ENCODE peak calls at places on chromosomes 12 and 14, in ten cellular contexts. X, M, R, S, C, Z, Y, P, L and I are unnamed samples.

GRCh38 chr12:79844693-79845092 is 90.2 kb downstream of the PPP1R12A start:
- DNase-seq in R (peak), L (no peak), S (no peak), C (no peak), M (no peak), X (no peak), P (no peak), Y (no peak), Z (peak), I (no peak)

GRCh38 chr12:28780096-28780495 is 369.0 kb upstream of the FAR2 start:
- DNase-seq in S (no peak), R (peak), C (no peak), Y (no peak), L (no peak), M (no peak), X (no peak), P (no peak), Z (peak), I (no peak)

GRCh38 chr12:15933751-15934150 is 22.6 kb downstream of the DERA start:
- DNase-seq in X (no peak), S (no peak), C (no peak), Z (no peak), R (peak), Y (no peak), L (no peak), P (no peak), M (no peak), I (no peak)

GRCh38 chr12:118064608-118065007 is 3.6 kb upstream of the WSB2 start:
- DNase-seq in Z (no peak), C (no peak), P (no peak), L (no peak), R (no peak), S (peak), M (no peak), X (no peak), Y (no peak), I (no peak)

GRCh38 chr14:85415015-85415712 is 114.8 kb upstream of the FLRT2 start:
- DNase-seq in C (no peak), M (peak), P (peak), Y (no peak), Z (peak), S (no peak), R (peak), X (peak), L (no peak), I (peak)

GRCh38 chr12:120466560-120467315 is 2.8 kb downstream of the SRSF9 start:
- DNase-seq in L (no peak), M (peak), Y (peak), S (peak), C (peak), P (no peak), Z (peak), R (peak), X (peak), I (no peak)

GRCh38 chr14:32075636-32076277 is 1.3 kb upstream of the ARHGAP5 start:
- DNase-seq in Z (peak), Y (peak), X (peak), P (peak), M (peak), L (no peak), C (no peak), S (no peak), R (no peak), I (no peak)

GRCh38 chr12:6548556-6549378 is 7.1 kb downstream of the IFFO1 start:
- DNase-seq in M (no peak), X (no peak), R (peak), Z (no peak), C (no peak), Y (no peak), S (no peak), L (no peak), P (no peak), I (no peak)

GRCh38 chr12:80045594-80045993 is 53.7 kb upstream of the OTOGL start:
- DNase-seq in R (peak), S (no peak), Y (no peak), M (no peak), X (no peak), Z (peak), P (no peak), C (no peak), L (no peak), I (no peak)

GRCh38 chr14:99260652-99261551 is 11.1 kb downstream of the BCL11B start:
- DNase-seq in M (no peak), X (no peak), R (no peak), L (no peak), Y (no peak), C (no peak), S (no peak), Z (no peak), P (no peak), I (no peak)

GRCh38 chr12:66297923-66298322 is 4.4 kb upstream of the HELB start:
- DNase-seq in L (no peak), S (no peak), X (no peak), P (no peak), C (no peak), R (no peak), Z (no peak), M (no peak), Y (no peak), I (no peak)

GRCh38 chr14:49865431-49865859 is 12.9 kb upstream of the NEMF start:
- DNase-seq in Z (peak), M (peak), S (peak), C (peak), P (peak), R (peak), L (peak), X (peak), Y (peak), I (peak)

GRCh38 chr12:113174461-113175384 is 10.6 kb downstream of the DDX54 start:
- DNase-seq in R (peak), S (peak), Y (peak), C (peak), P (peak), M (peak), Z (peak), X (peak), L (peak), I (peak)

GRCh38 chr12:10454531-10454930 is 1.4 kb upstream of the KLRC1 start:
- DNase-seq in X (no peak), L (no peak), M (no peak), Y (no peak), C (no peak), Z (peak), S (no peak), R (no peak), P (no peak), I (no peak)

GRCh38 chr12:87687362-87687761 is 341.8 kb downstream of the C12orf50 start:
- DNase-seq in P (no peak), X (no peak), Y (no peak), R (peak), Z (no peak), M (no peak), L (no peak), C (no peak), S (no peak), I (no peak)

GRCh38 chr12:104630230-104630670 is 173.5 kb downstream of the CHST11 start:
- DNase-seq in C (no peak), S (no peak), P (no peak), Z (no peak), Y (no peak), M (no peak), X (no peak), R (no peak), L (no peak), I (no peak)

GRCh38 chr12:127393896-127394295 is 873.1 kb upstream of the TMEM132C start:
- DNase-seq in P (no peak), Y (no peak), Z (peak), S (no peak), L (no peak), R (peak), M (no peak), X (no peak), C (no peak), I (no peak)

GRCh38 chr12:51921017-51921725 is 13.9 kb downstream of the ACVRL1 start:
- DNase-seq in M (no peak), S (no peak), P (no peak), Z (no peak), L (no peak), X (no peak), R (no peak), Y (no peak), C (no peak), I (no peak)

GRCh38 chr14:98889836-98890185 is 382.2 kb downstream of the BCL11B start:
- DNase-seq in R (no peak), M (no peak), P (no peak), X (no peak), C (no peak), S (no peak), Y (no peak), L (no peak), Z (no peak), I (no peak)

GRCh38 chr14:63737582-63738006 is 9.7 kb upstream of the SGPP1 start:
- DNase-seq in L (no peak), M (no peak), Z (no peak), C (no peak), R (no peak), Y (no peak), S (no peak), X (no peak), P (no peak), I (no peak)

GRCh38 chr12:38151991-38152700 is 164.4 kb upstream of the ALG10B start:
- DNase-seq in Y (no peak), L (no peak), X (peak), Z (no peak), C (no peak), P (no peak), S (no peak), R (no peak), M (no peak), I (no peak)

GRCh38 chr14:41586237-41586636 is 20.4 kb upstream of the LRFN5 start:
- DNase-seq in Y (no peak), Z (no peak), C (no peak), R (no peak), S (no peak), M (no peak), L (no peak), X (no peak), P (no peak), I (no peak)

GRCh38 chr14:78399316-78399889 is 229.2 kb downstream of the NRXN3 start:
- DNase-seq in M (no peak), X (no peak), S (peak), Y (peak), Z (no peak), P (no peak), C (no peak), R (peak), L (no peak), I (no peak)

GRCh38 chr12:1206118-1206734 is 215.2 kb downstream of the ERC1 start:
- DNase-seq in L (no peak), X (no peak), S (no peak), Y (no peak), M (no peak), C (no peak), Z (no peak), R (no peak), P (no peak), I (no peak)

GRCh38 chr14:75979071-75979571 is 2.7 kb downstream of the TGFB3 start:
- DNase-seq in Y (no peak), Z (no peak), L (no peak), X (no peak), R (peak), C (no peak), S (peak), M (no peak), P (no peak), I (peak)

GRCh38 chr12:6089041-6089823 is 35.2 kb downstream of the VWF start:
- DNase-seq in S (no peak), R (peak), Z (peak), Y (no peak), X (no peak), P (no peak), C (no peak), M (peak), L (no peak), I (no peak)

GRCh38 chr14:86055512-86055911 is 525.6 kb downstream of the FLRT2 start:
- DNase-seq in Z (no peak), X (no peak), M (no peak), C (no peak), R (peak), L (no peak), P (no peak), Y (no peak), S (no peak), I (no peak)

GRCh38 chr12:71469235-71469873 is 29.8 kb downstream of the LGR5 start:
- DNase-seq in S (no peak), Z (peak), P (no peak), X (no peak), Y (no peak), C (no peak), L (no peak), R (peak), M (no peak), I (no peak)

GRCh38 chr12:1926274-1926673 is 7.8 kb upstream of the CACNA2D4 start:
- DNase-seq in M (no peak), Y (no peak), R (no peak), C (peak), L (no peak), P (no peak), X (peak), S (no peak), Z (no peak), I (no peak)

GRCh38 chr12:53688134-53688533 is 12.3 kb upstream of the ATP5MC2 start:
- DNase-seq in S (no peak), Y (no peak), C (no peak), X (no peak), Z (no peak), L (no peak), P (no peak), R (no peak), M (no peak), I (no peak)

GRCh38 chr14:63011609-63012008 is 33.6 kb downstream of the KCNH5 start:
- DNase-seq in M (no peak), P (no peak), X (no peak), Z (peak), R (no peak), C (no peak), S (no peak), Y (no peak), L (no peak), I (no peak)

GRCh38 chr14:100810861-100811461 is 15.0 kb upstream of the MEG3 start:
- DNase-seq in X (no peak), P (no peak), R (peak), C (no peak), L (no peak), Z (no peak), M (no peak), Y (no peak), S (no peak), I (no peak)

GRCh38 chr12:104482113-104482512 is 25.4 kb downstream of the CHST11 start:
- DNase-seq in Z (no peak), M (no peak), S (no peak), P (no peak), R (no peak), L (no peak), X (no peak), Y (no peak), C (no peak), I (no peak)

GRCh38 chr14:92819011-92819410 is 24.9 kb downstream of the GOLGA5 start:
- DNase-seq in X (no peak), R (no peak), P (no peak), C (no peak), Y (no peak), M (no peak), Z (no peak), L (no peak), S (no peak), I (no peak)

GRCh38 chr14:25516838-25517237 is 466.9 kb upstream of the STXBP6 start:
- DNase-seq in S (no peak), Z (no peak), X (no peak), C (no peak), Y (no peak), L (no peak), M (no peak), P (no peak), R (no peak), I (no peak)
- TF ChIP-seq CTCF in S (no peak), Z (no peak), X (no peak), C (no peak), Y (no peak), L (no peak), M (no peak), P (no peak), R (no peak), I (no peak)

GRCh38 chr14:68718033-68718725 is 74.7 kb downstream of the ZFP36L1 start:
- DNase-seq in Z (no peak), R (no peak), P (no peak), L (no peak), M (no peak), S (no peak), C (no peak), Y (no peak), X (no peak), I (no peak)
- TF ChIP-seq CTCF in Z (peak), R (peak), P (no peak), L (no peak), M (no peak), S (peak), C (no peak), Y (peak), X (peak), I (peak)

DNA sequence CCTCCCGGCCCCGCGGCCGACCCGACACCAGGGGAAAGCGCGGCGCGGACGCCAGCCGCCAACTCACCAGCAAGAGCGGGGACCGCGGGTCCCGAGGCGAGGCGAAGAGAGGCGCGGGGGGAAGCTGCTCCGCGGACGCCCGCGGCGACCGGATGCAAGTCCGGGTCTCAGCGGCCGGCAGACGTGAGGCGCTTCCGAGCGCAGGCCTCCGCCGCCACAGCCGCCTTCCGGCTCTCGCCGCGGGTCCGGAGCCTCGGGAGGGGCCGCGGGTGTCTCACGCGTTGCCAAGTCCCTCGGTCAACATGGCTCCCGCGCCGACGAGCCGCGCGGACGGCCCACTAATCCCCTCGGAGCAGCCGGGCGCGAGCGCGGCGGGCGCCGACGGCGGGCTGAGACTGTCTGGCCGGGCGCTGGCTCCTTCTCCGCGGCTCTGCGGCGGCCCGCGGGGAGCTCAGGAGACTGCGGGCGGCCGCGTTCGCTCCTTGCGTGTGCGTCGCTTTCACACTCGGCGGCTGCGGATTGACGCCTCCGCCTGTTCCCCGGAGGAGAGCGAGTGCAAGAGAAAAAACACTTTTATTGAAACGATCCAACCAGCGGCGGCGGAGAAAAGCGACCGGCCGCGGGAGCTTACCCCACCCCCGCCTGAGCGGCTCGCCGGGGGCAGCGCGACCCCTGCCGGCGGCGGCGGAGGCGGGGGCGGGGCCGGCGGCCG is at the start of gene CDK17:
- DNase-seq in P (peak), X (peak), Z (peak), R (peak), S (peak), M (peak), L (peak), C (peak), Y (peak), I (peak)
- TF ChIP-seq CTCF in P (peak), X (no peak), Z (peak), R (peak), S (peak), M (peak), L (no peak), C (no peak), Y (peak), I (peak)

GRCh38 chr14:22266683-22267082 is 322.3 kb downstream of the DAD1 start:
- DNase-seq in Y (no peak), X (no peak), R (no peak), L (no peak), S (no peak), M (no peak), P (no peak), Z (no peak), C (no peak), I (no peak)

GRCh38 chr14:22264759-22265158 is 324.3 kb downstream of the DAD1 start:
- DNase-seq in X (no peak), R (no peak), S (no peak), L (no peak), P (no peak), M (no peak), Z (no peak), Y (no peak), C (no peak), I (no peak)

GRCh38 chr14:22266141-22266442 is 322.9 kb downstream of the DAD1 start:
- DNase-seq in Z (peak), P (no peak), S (no peak), M (no peak), Y (no peak), C (no peak), X (no peak), R (no peak), L (no peak), I (no peak)

GRCh38 chr14:22263961-22264360 is 325.1 kb downstream of the DAD1 start:
- DNase-seq in C (no peak), M (no peak), L (no peak), R (no peak), S (no peak), Z (no peak), P (no peak), Y (no peak), X (no peak), I (no peak)

GRCh38 chr14:22265319-22266140 is 323.5 kb downstream of the DAD1 start:
- DNase-seq in R (peak), L (no peak), S (no peak), Z (peak), X (no peak), Y (no peak), M (no peak), P (no peak), C (no peak), I (no peak)
- TF ChIP-seq CTCF in R (no peak), L (no peak), S (no peak), Z (peak), X (no peak), Y (peak), M (no peak), P (no peak), C (no peak), I (no peak)

DNA sequence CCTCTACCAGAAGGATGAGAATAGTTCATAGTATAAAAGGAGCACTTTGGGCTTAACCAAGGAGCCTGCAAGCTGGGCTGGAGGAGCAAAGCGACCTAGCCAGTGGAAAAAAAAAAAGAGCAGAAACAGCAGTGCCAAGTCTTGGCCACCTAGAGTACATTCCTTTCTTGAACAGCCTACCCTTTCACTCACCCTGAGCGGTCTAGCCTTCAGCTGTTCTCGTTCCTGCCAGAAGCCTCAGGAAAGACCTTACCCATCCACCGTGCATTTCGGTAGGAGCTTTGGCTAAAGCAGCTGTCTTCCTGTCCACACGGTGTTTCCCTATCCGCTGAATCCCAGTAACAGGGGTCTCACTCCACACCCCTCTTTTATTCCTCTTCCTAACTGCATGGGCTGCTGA is 88.7 kb upstream of the METAP2 start:
- DNase-seq in S (no peak), Z (peak), Y (no peak), C (no peak), P (peak), X (no peak), R (peak), L (no peak), M (no peak), I (no peak)
- TF ChIP-seq CTCF in S (no peak), Z (no peak), Y (no peak), C (no peak), P (peak), X (no peak), R (no peak), L (no peak), M (no peak), I (no peak)

GRCh38 chr14:67619446-67620216 is at the start of gene ARG2:
- DNase-seq in Y (peak), R (peak), L (peak), M (peak), P (peak), C (peak), S (peak), X (peak), Z (peak), I (peak)
- TF ChIP-seq CTCF in Y (no peak), R (no peak), L (no peak), M (no peak), P (no peak), C (no peak), S (no peak), X (no peak), Z (peak), I (no peak)

DNA sequence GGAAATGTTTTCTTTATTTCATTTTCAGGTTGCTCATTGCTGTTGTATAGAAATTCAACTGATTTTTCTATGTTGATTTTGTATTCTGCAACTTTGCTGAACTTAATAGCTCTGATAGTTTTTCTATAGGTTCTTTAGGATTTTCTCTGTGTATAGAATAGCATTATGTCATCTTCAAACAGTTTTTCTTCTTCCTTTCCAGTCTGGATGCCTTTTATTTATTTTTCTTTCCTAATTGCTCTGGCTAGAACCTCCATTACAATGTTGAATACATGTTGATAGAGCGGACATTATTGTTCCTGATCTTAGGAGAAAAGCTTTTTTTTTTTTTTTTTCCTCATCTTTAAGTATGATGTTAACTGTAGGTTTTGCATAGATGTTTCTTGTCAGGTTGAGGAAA is 39.2 kb downstream of the MIA2 start:
- DNase-seq in Y (no peak), S (no peak), Z (no peak), C (no peak), L (no peak), X (no peak), M (no peak), R (no peak), P (no peak), I (no peak)
- TF ChIP-seq CTCF in Y (no peak), S (no peak), Z (no peak), C (no peak), L (no peak), X (no peak), M (no peak), R (no peak), P (no peak), I (no peak)